ENCODE peak calls at places on chromosomes 4 and X, in ten cellular contexts. C is adrenal gland; T is CD4-positive, CD25-positive, alpha-beta regulatory T cell; P is mammary epithelial cell; F is left ventricle myocardium inferior; Z is foreskin keratinocyte; N is DND-41; Y is GM23248; D is SK-N-SH; K is right atrium auricular region. A is an unnamed sample.

GRCh38 chr4:60019180-60019579 is 1180.9 kb upstream of the ADGRL3 start:
- DNase-seq in C (no peak), D (no peak), T (no peak), Y (no peak), P (no peak), Z (no peak), F (no peak), N (no peak), K (no peak), A (no peak)

GRCh38 chr4:39255266-39255665 is 72.9 kb downstream of the WDR19 start:
- DNase-seq in K (no peak), Y (peak), N (no peak), P (peak), T (no peak), C (no peak), F (no peak), D (no peak), Z (peak), A (peak)

GRCh38 chrX:119040432-119040831 is 32.4 kb upstream of the CT47C1 start:
- DNase-seq in P (no peak), D (no peak), Z (no peak), C (no peak), K (no peak), Y (peak), F (no peak), N (no peak), T (no peak), A (no peak)

GRCh38 chr4:82620126-82620525 is 58.3 kb upstream of the TMEM150C start:
- DNase-seq in N (no peak), K (no peak), Z (no peak), F (no peak), Y (no peak), D (peak), C (no peak), P (no peak), T (no peak), A (no peak)

GRCh38 chr4:139454646-139455045 is 725 bp downstream of the RAB33B start:
- DNase-seq in T (no peak), F (no peak), P (no peak), N (no peak), C (no peak), Z (no peak), Y (peak), D (no peak), K (no peak), A (no peak)

GRCh38 chr4:186485621-186486062 is 69.7 kb downstream of the MTNR1A start:
- DNase-seq in P (peak), Z (no peak), K (no peak), D (peak), N (no peak), C (no peak), T (no peak), Y (peak), F (no peak), A (no peak)

GRCh38 chr4:96097693-96098092 is 257.8 kb downstream of the PDHA2 start:
- DNase-seq in K (no peak), P (no peak), C (no peak), N (no peak), Z (no peak), F (no peak), D (no peak), T (no peak), Y (no peak), A (no peak)

GRCh38 chrX:39736219-39737211 is 361.2 kb downstream of the BCOR start:
- DNase-seq in Z (no peak), P (peak), F (peak), T (no peak), Y (peak), K (peak), D (peak), N (no peak), C (peak), A (no peak)

GRCh38 chr4:3721186-3721585 is 45.0 kb upstream of the ADRA2C start:
- DNase-seq in K (no peak), P (no peak), D (no peak), F (no peak), T (no peak), C (no peak), Z (no peak), Y (no peak), N (no peak), A (no peak)

GRCh38 chrX:28901637-28902036 is 314.4 kb downstream of the IL1RAPL1 start:
- DNase-seq in T (no peak), Z (no peak), K (no peak), P (no peak), Y (no peak), F (no peak), N (no peak), D (no peak), C (no peak), A (no peak)

GRCh38 chrX:46913710-46914109 is 1.5 kb downstream of the JADE3 start:
- DNase-seq in Y (peak), F (no peak), K (no peak), Z (peak), N (peak), D (peak), P (peak), C (peak), T (no peak), A (no peak)

GRCh38 chr4:182917182-182918043 is at the start of gene DCTD:
- DNase-seq in D (peak), F (peak), N (peak), C (peak), P (peak), Z (peak), Y (peak), K (peak), T (peak), A (no peak)

GRCh38 chr4:15963568-15963967 is 593 bp upstream of the FGFBP2 start:
- DNase-seq in T (no peak), C (no peak), F (no peak), Z (no peak), P (no peak), D (peak), Y (no peak), K (no peak), N (no peak), A (no peak)

GRCh38 chrX:153569475-153569874 is 29.5 kb downstream of the CCNQ start:
- DNase-seq in T (no peak), Y (no peak), N (no peak), C (no peak), P (no peak), Z (no peak), K (no peak), F (no peak), D (no peak), A (no peak)

GRCh38 chr4:142265946-142266345 is 580.2 kb downstream of the INPP4B start:
- DNase-seq in Z (no peak), P (no peak), N (no peak), D (no peak), F (no peak), K (no peak), T (no peak), C (no peak), Y (no peak), A (no peak)

GRCh38 chrX:8748855-8749254 is 16.9 kb upstream of the ANOS1 start:
- DNase-seq in F (no peak), Z (peak), K (no peak), P (peak), N (peak), Y (peak), T (no peak), C (no peak), D (peak), A (no peak)

GRCh38 chr4:9703391-9703790 is 78.0 kb upstream of the DRD5 start:
- DNase-seq in F (peak), C (peak), P (peak), Y (peak), D (peak), Z (peak), K (peak), N (peak), T (peak), A (no peak)

GRCh38 chr4:1192091-1192492 is 19.7 kb upstream of the SPON2 start:
- DNase-seq in N (no peak), D (peak), C (peak), K (peak), T (no peak), Y (peak), F (peak), Z (peak), P (peak), A (peak)

GRCh38 chr4:38060829-38061431 is 100.7 kb downstream of the PTTG2 start:
- DNase-seq in Z (no peak), T (no peak), K (no peak), C (no peak), Y (no peak), F (no peak), N (no peak), P (no peak), D (peak), A (no peak)

GRCh38 chr4:11424000-11424399 is 4.7 kb downstream of the HS3ST1 start:
- DNase-seq in K (no peak), D (peak), N (peak), Z (peak), C (no peak), Y (peak), F (no peak), P (peak), T (no peak), A (no peak)

GRCh38 chrX:111095974-111096870 is at the start of gene PAK3:
- DNase-seq in K (no peak), Y (peak), N (no peak), F (no peak), T (peak), Z (no peak), D (peak), P (peak), C (peak), A (no peak)

GRCh38 chr4:38699112-38699511 is 35.1 kb downstream of the KLF3 start:
- DNase-seq in Y (no peak), C (no peak), N (no peak), P (no peak), F (no peak), T (no peak), K (no peak), D (no peak), Z (no peak), A (no peak)

GRCh38 chrX:29090811-29091210 is 503.6 kb downstream of the IL1RAPL1 start:
- DNase-seq in D (no peak), Y (no peak), C (no peak), Z (peak), F (no peak), K (no peak), P (no peak), N (no peak), T (no peak), A (no peak)

GRCh38 chr4:92516450-92516849 is 212.7 kb downstream of the GRID2 start:
- DNase-seq in D (no peak), K (no peak), Y (no peak), Z (no peak), C (no peak), F (no peak), P (no peak), N (no peak), T (no peak), A (no peak)

GRCh38 chr4:158578476-158578875 is 56.8 kb downstream of the RXFP1 start:
- DNase-seq in K (no peak), N (no peak), T (no peak), P (peak), F (no peak), C (no peak), D (peak), Z (peak), Y (peak), A (no peak)

GRCh38 chr4:145909331-145909730 is 29.3 kb downstream of the ZNF827 start:
- DNase-seq in Y (peak), D (peak), F (peak), P (peak), Z (no peak), N (no peak), K (peak), C (no peak), T (no peak), A (peak)

GRCh38 chrX:79161655-79162054 is 17.2 kb downstream of the GPR174 start:
- DNase-seq in P (no peak), D (no peak), Z (no peak), F (no peak), C (no peak), K (no peak), T (peak), N (peak), Y (no peak), A (no peak)

GRCh38 chrX:79167437-79167836 is 22.9 kb downstream of the GPR174 start:
- DNase-seq in N (no peak), F (no peak), C (no peak), D (no peak), K (no peak), P (no peak), Y (no peak), T (no peak), Z (no peak), A (no peak)

GRCh38 chrX:79159800-79160199 is 15.3 kb downstream of the GPR174 start:
- DNase-seq in T (no peak), N (no peak), Y (no peak), P (no peak), K (no peak), C (no peak), Z (no peak), D (no peak), F (no peak), A (no peak)

GRCh38 chrX:79156818-79157217 is 12.3 kb downstream of the GPR174 start:
- DNase-seq in C (no peak), D (no peak), Z (no peak), F (no peak), N (no peak), P (no peak), T (no peak), K (no peak), Y (no peak), A (no peak)

GRCh38 chrX:79162076-79162475 is 17.6 kb downstream of the GPR174 start:
- DNase-seq in Z (no peak), D (no peak), C (no peak), N (no peak), P (no peak), K (no peak), F (no peak), Y (no peak), T (no peak), A (no peak)
- H3K27ac ChIP-seq in Z (no peak), D (no peak), C (no peak), N (peak), P (no peak), K (no peak), F (peak), Y (no peak), T (peak), A (no peak)

GRCh38 chr4:156388826-156389225 is 435.2 kb upstream of the CTSO start:
- DNase-seq in K (no peak), P (no peak), C (no peak), Z (no peak), Y (peak), T (no peak), N (no peak), D (no peak), F (no peak), A (no peak)
- H3K27ac ChIP-seq in K (no peak), P (no peak), C (no peak), Z (no peak), Y (no peak), T (no peak), N (no peak), D (no peak), F (no peak), A (no peak)

GRCh38 chrX:52261125-52261462 is 76.4 kb downstream of the MAGED4 start:
- DNase-seq in F (no peak), C (no peak), Z (no peak), N (no peak), Y (no peak), P (no peak), T (no peak), D (no peak), K (no peak), A (no peak)

GRCh38 chrX:52261463-52262194 is 76.9 kb downstream of the MAGED4 start:
- DNase-seq in T (peak), N (peak), Y (peak), Z (peak), K (peak), D (peak), F (peak), P (peak), C (peak), A (peak)

GRCh38 chrX:52265713-52266112 is 81.0 kb downstream of the MAGED4 start:
- DNase-seq in Y (no peak), P (no peak), T (no peak), K (no peak), Z (no peak), N (no peak), F (no peak), D (no peak), C (no peak), A (no peak)

GRCh38 chrX:52263417-52263816 is 78.7 kb downstream of the MAGED4 start:
- DNase-seq in Z (no peak), T (no peak), K (no peak), Y (no peak), P (no peak), F (no peak), D (no peak), N (no peak), C (no peak), A (no peak)

DNA sequence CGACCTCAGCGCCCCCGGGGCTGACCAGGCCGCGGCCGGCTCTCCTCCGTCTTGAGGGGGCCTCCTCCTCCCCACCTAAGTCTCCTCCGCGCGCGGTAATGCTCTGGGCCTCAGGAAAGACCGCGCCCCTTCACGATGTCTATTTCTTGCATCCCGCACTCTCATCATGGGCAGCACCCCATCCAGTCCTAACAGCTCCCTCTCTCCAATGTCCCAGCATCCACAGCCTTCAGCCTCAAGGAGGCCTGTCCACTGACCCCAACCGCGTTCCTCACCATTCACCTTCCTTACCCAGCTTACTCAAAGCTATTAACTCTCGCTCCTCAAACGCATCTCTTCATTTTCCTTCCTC is 77.5 kb downstream of the MAGED4 start:
- DNase-seq in Y (no peak), N (peak), K (no peak), P (peak), C (no peak), T (no peak), D (no peak), F (no peak), Z (peak), A (no peak)
- H3K27ac ChIP-seq in Y (peak), N (peak), K (peak), P (no peak), C (peak), T (peak), D (peak), F (peak), Z (peak), A (peak)

DNA sequence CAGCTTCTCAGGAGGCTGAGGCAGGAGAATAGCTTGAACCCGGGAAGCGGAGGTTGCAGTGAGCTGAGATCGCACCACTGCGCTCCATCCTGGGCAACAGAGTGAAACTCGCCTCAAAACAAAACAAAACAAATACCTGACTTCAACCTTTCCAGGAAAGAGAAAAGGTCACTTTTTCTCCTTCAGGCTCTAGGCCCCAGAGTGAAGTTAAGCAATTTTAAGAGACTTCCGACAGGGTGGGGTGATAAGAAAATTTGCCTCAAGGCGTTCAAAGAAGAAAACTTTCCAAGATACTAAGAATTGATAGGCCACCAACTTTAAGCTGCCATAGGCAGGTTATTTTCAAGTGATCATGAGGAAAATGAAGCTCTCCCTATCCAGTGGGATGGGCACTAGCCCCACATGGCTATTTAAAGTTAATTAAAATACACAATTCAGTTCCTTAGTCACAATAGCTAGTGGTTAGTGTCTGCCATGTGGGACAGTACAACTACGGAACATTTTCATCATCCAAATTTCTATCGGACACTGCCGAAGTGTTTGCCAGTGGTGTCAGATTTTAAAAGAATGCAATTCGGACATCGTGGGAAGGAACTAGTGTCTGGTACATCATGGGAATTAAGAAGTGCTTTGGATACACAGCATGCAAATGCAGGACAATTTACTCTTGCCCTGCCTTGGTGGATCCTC is 33.0 kb downstream of the SMS start:
- DNase-seq in Z (no peak), Y (peak), P (no peak), D (no peak), K (no peak), N (no peak), T (no peak), F (no peak), C (no peak), A (no peak)
- H3K27ac ChIP-seq in Z (no peak), Y (peak), P (no peak), D (no peak), K (peak), N (no peak), T (peak), F (no peak), C (no peak), A (peak)

GRCh38 chrX:70219938-70220764 is 14.3 kb upstream of the AWAT1 start:
- DNase-seq in N (no peak), K (no peak), C (peak), D (no peak), T (no peak), Y (peak), Z (peak), F (peak), P (peak), A (peak)
- H3K27ac ChIP-seq in N (no peak), K (peak), C (peak), D (no peak), T (no peak), Y (peak), Z (no peak), F (peak), P (peak), A (peak)

DNA sequence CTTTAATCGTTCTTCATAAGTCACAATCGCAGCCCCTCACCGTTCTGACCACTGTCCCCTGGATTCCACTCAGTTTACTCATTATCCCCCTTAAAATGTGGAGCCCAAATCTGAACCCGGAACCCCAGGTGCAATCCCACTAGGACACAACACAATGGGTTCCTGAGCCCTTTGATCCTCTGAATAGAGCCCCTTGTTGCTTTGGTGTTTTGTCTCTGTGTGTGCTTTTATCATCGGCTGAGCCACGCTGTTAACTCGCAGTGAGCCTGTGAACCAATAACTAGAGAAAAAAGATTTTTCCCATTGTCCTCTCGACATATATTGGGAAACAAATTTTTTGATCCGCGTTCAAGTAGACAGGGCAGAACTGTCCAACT is 654 bp upstream of the PDHA1 start:
- DNase-seq in T (no peak), N (no peak), C (no peak), F (no peak), D (no peak), P (no peak), K (no peak), Z (no peak), Y (no peak), A (no peak)
- H3K27ac ChIP-seq in T (peak), N (peak), C (peak), F (peak), D (peak), P (no peak), K (peak), Z (peak), Y (peak), A (no peak)

GRCh38 chrX:21740329-21741274 is 17.3 kb downstream of the SMPX start:
- DNase-seq in F (peak), Y (no peak), N (no peak), Z (no peak), D (no peak), K (no peak), T (no peak), C (no peak), P (no peak), A (no peak)
- H3K27ac ChIP-seq in F (peak), Y (no peak), N (no peak), Z (no peak), D (no peak), K (peak), T (no peak), C (no peak), P (no peak), A (no peak)